ENCODE peak calls at places on chromosome 1, in ten cellular contexts. I is K562; L is IMR-90; A is heart right ventricle; S is MM.1S; O is hepatocyte; K is thyroid gland; H is tibial artery; U is CD4-positive, alpha-beta memory T cell; V is uterus. P is an unnamed sample.

GRCh38 chr1:236158719-236159118 is 16.4 kb downstream of the GPR137B start:
- DNase-seq in I (no peak), U (no peak), A (no peak), L (no peak), K (no peak), S (no peak), O (no peak), H (no peak), V (no peak), P (no peak)

GRCh38 chr1:25731626-25732370 is 68.2 kb upstream of the SELENON start:
- DNase-seq in A (no peak), L (no peak), I (no peak), K (no peak), S (no peak), O (no peak), U (no peak), H (no peak), V (no peak), P (peak; percentile 10)

GRCh38 chr1:240070188-240070587 is 21.5 kb upstream of the FMN2 start:
- DNase-seq in U (no peak), A (no peak), V (no peak), O (no peak), I (no peak), K (no peak), H (no peak), L (no peak), S (no peak), P (no peak)

GRCh38 chr1:119275145-119275929 is 93.2 kb upstream of the HAO2 start:
- DNase-seq in O (peak; percentile 68), S (peak; percentile 35), H (no peak), U (peak; percentile 26), V (peak; percentile 26), L (peak; percentile 67), I (peak; percentile 68), A (peak; percentile 29), K (peak; percentile 48), P (peak; percentile 52)

GRCh38 chr1:206961668-206962067 is 8.6 kb downstream of the FCAMR start:
- DNase-seq in V (no peak), L (no peak), H (no peak), O (no peak), A (no peak), K (no peak), I (no peak), U (no peak), S (no peak), P (no peak)

GRCh38 chr1:35220976-35221375 is 28.0 kb upstream of the SFPQ start:
- DNase-seq in L (no peak), S (peak; percentile 21), V (no peak), A (no peak), I (peak; percentile 64), O (peak; percentile 11), K (no peak), H (no peak), U (peak; percentile 10), P (no peak)

GRCh38 chr1:223683586-223684487 is 18.3 kb upstream of the CAPN8 start:
- DNase-seq in O (peak; percentile 85), U (peak; percentile 52), L (peak; percentile 60), K (peak; percentile 80), S (peak; percentile 44), H (no peak), I (peak; percentile 78), V (no peak), A (peak; percentile 43), P (peak; percentile 53)

GRCh38 chr1:233289676-233290075 is 5.8 kb downstream of the PCNX2 start:
- DNase-seq in L (no peak), V (no peak), A (no peak), U (no peak), K (peak; percentile 65), H (no peak), I (no peak), S (no peak), O (no peak), P (no peak)

GRCh38 chr1:37926061-37926924 is 20.6 kb downstream of the INPP5B start:
- DNase-seq in I (no peak), H (no peak), U (no peak), V (no peak), O (no peak), L (no peak), S (no peak), A (no peak), K (no peak), P (no peak)

GRCh38 chr1:37931148-37931492 is 15.7 kb downstream of the INPP5B start:
- DNase-seq in K (peak; percentile 9), S (no peak), L (no peak), O (no peak), I (peak; percentile 49), H (no peak), V (peak; percentile 21), U (peak; percentile 7), A (peak; percentile 12), P (no peak)

GRCh38 chr1:37931493-37932158 is 15.2 kb downstream of the INPP5B start:
- DNase-seq in L (peak; percentile 88), I (peak; percentile 100), K (peak; percentile 99), V (peak; percentile 96), S (peak; percentile 97), U (peak; percentile 96), H (peak; percentile 99), A (peak; percentile 97), O (peak; percentile 98), P (peak; percentile 94)

GRCh38 chr1:37932759-37933158 is 14.1 kb downstream of the INPP5B start:
- DNase-seq in I (peak; percentile 61), O (no peak), S (no peak), H (no peak), K (no peak), L (peak; percentile 89), U (no peak), V (no peak), A (no peak), P (no peak)

GRCh38 chr1:37930246-37931142 is 16.4 kb downstream of the INPP5B start:
- DNase-seq in I (peak; percentile 61), O (peak; percentile 62), A (peak; percentile 46), V (no peak), K (peak; percentile 70), H (no peak), S (no peak), L (peak; percentile 13), U (no peak), P (no peak)
- H3K4me3 ChIP-seq in I (peak overlapping the region; percentile 82), O (no peak overlapping the region), A (peak overlapping the region; percentile 79), V (peak overlapping the region; percentile 67), K (peak overlapping the region; percentile 47), H (peak overlapping the region; percentile 80), S (peak overlapping the region; percentile 85), L (no peak overlapping the region), U (peak overlapping the region; percentile 64), P (peak overlapping the region; percentile 50)

GRCh38 chr1:18927654-18928272 is 25.4 kb upstream of the ALDH4A1 start:
- DNase-seq in O (no peak), L (peak; percentile 63), U (peak; percentile 56), H (no peak), V (no peak), I (no peak), A (no peak), S (peak; percentile 51), K (no peak), P (no peak)

GRCh38 chr1:18928985-18929384 is 26.6 kb upstream of the ALDH4A1 start:
- DNase-seq in A (no peak), I (no peak), S (no peak), K (no peak), O (no peak), L (no peak), H (no peak), U (no peak), V (no peak), P (no peak)

GRCh38 chr1:18926315-18927081 is 24.1 kb upstream of the ALDH4A1 start:
- DNase-seq in K (peak; percentile 39), O (peak; percentile 74), L (peak; percentile 96), S (peak; percentile 95), I (peak; percentile 62), A (peak; percentile 85), H (peak; percentile 89), V (no peak), U (peak; percentile 75), P (no peak)

GRCh38 chr1:18928406-18928805 is 26.1 kb upstream of the ALDH4A1 start:
- DNase-seq in L (no peak), S (no peak), U (no peak), K (no peak), H (no peak), I (no peak), A (no peak), O (no peak), V (no peak), P (no peak)

GRCh38 chr1:18927082-18927653 is 24.8 kb upstream of the ALDH4A1 start:
- DNase-seq in I (no peak), H (no peak), L (no peak), K (no peak), O (no peak), U (no peak), A (no peak), S (peak; percentile 83), V (no peak), P (no peak)
- H3K4me3 ChIP-seq in I (no peak overlapping the region), H (no peak overlapping the region), L (no peak overlapping the region), K (no peak overlapping the region), O (no peak overlapping the region), U (peak overlapping the region; percentile 45), A (peak overlapping the region; percentile 39), S (peak overlapping the region; percentile 62), V (no peak overlapping the region), P (no peak overlapping the region)

DNA sequence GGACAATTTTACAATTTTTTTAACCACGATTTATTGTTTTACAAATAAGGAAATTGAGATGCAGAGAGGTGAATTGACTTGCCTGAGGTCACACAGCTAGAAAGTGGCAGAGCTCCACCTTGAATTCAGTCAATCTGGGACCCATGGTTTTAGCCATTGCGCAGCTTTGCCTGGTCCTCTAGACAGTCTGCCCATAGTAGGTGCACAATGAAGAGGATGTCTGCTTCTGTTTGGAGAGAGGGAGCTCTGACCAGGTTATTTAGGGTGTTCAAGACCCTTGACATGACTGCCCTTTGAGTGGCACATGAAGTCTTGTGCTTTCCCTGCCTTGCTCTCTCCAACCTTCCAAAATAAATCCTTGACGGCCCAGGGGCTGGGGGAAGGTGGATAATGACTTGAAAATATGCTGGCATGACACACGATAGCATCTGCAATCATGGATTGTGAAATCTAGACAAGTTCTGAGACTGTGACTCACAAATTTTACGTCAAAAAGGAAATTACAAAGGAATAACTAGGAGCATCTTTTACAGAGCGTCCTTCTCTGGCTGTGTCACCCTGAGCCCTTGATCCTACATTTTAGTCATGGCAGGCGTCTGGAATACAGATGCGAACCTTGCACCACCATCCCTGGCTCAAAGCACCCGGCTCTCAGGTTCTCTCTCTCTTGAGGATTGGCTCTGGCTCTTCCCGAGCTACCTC is 26.2 kb upstream of the ID3 start:
- DNase-seq in A (no peak), S (no peak), O (peak; percentile 62), H (no peak), V (peak; percentile 39), I (no peak), K (no peak), L (peak; percentile 99), U (no peak), P (no peak)
- H3K4me3 ChIP-seq in A (no peak overlapping the region), S (no peak overlapping the region), O (no peak overlapping the region), H (no peak overlapping the region), V (no peak overlapping the region), I (no peak overlapping the region), K (no peak overlapping the region), L (no peak overlapping the region), U (no peak overlapping the region), P (no peak overlapping the region)

GRCh38 chr1:228010921-228011320 is 4.1 kb downstream of the WNT3A start:
- DNase-seq in K (no peak), O (no peak), H (no peak), I (no peak), V (no peak), A (no peak), U (no peak), L (no peak), S (no peak), P (no peak)

GRCh38 chr1:228008391-228009115 is 1.8 kb downstream of the WNT3A start:
- DNase-seq in A (no peak), O (no peak), H (peak; percentile 48), K (no peak), S (no peak), I (no peak), U (no peak), V (peak; percentile 5), L (no peak), P (no peak)

GRCh38 chr1:228009828-228010775 is 3.3 kb downstream of the WNT3A start:
- DNase-seq in K (peak; percentile 76), L (no peak), U (no peak), S (no peak), V (peak; percentile 6), A (no peak), O (no peak), I (no peak), H (peak; percentile 54), P (no peak)

GRCh38 chr1:228007801-228008341 is 1.1 kb downstream of the WNT3A start:
- DNase-seq in S (no peak), V (no peak), U (no peak), K (no peak), O (no peak), L (no peak), A (no peak), I (no peak), H (peak; percentile 35), P (no peak)

DNA sequence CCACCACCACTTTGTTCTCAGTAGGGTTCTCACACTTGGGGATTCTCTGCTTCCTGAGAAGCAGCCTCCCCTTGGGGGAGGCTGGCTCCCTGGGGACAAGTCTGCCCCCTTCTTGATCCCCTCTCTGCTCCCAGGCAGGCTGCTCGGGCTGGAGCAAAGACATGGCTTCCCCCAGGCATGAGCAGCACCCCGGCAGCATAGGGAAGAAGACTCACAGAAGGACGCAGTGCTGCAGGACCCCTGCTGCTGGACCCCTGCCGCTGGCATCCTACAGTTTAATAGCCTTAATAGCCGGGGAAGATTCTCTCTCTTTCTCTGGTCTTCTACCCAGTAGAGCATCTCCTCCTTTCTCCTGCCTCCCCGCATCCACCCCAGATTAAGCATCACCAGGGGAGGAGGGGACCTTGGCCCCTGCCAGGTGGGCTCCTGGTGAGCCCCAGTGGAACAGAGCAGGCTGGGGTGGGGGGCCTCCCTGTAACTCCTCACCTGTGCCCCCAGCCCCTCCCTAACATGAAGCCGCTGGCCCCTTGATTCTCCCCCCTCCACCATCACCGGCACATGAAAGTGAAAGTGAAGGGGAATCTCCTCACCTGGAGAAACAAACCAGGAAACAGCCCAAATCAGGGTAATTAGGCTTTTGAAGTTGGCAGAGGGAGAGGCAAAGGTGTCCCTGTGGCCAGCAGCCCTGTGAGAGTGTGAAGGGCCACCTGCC is 2.5 kb downstream of the WNT3A start:
- DNase-seq in H (peak; percentile 44), I (no peak), O (no peak), V (peak; percentile 5), S (no peak), K (no peak), U (no peak), A (no peak), L (no peak), P (no peak)
- H3K4me3 ChIP-seq in H (no peak overlapping the region), I (no peak overlapping the region), O (no peak overlapping the region), V (no peak overlapping the region), S (no peak overlapping the region), K (no peak overlapping the region), U (no peak overlapping the region), A (no peak overlapping the region), L (no peak overlapping the region), P (no peak overlapping the region)

P was measured in ovary.